ENCODE peak calls at places on chromosomes 16 and 17, in seven cellular contexts. T is HCT116; A is RPMI8226; U is HS-27A; E is activated T-cell treated with anti-CD3 and anti-CD28 coated beads for 1 hour; B is stimulated activated CD8-positive, alpha-beta memory T cell treated with anti-CD3 and anti-CD28 coated beads, Interleukin-4, amount 100 ng/mL, for 24 hours; H is thyroid gland. F is an unnamed sample.

GRCh38 chr17:50278526-50279180 is 4.4 kb downstream of the TMEM92 start:
- DNase-seq in B (no peak), E (no peak), H (no peak), A (no peak), T (no peak), U (no peak), F (no peak)

GRCh38 chr16:85485379-85485778 is 127.7 kb upstream of the GSE1 start:
- DNase-seq in U (no peak), E (no peak), A (no peak), B (no peak), H (no peak), T (no peak), F (no peak)

GRCh38 chr17:29718446-29719039 is 95.8 kb upstream of the CORO6 start:
- DNase-seq in B (no peak), A (no peak), T (no peak), U (no peak), H (no peak), E (no peak), F (no peak)

GRCh38 chr17:78257810-78258322 is 26.4 kb downstream of the TMEM235 start:
- DNase-seq in U (no peak), T (no peak), H (no peak), E (no peak), B (no peak), A (peak), F (no peak)

GRCh38 chr16:48556913-48557351 is 53.0 kb downstream of the N4BP1 start:
- DNase-seq in U (no peak), B (no peak), A (no peak), E (no peak), T (peak), H (no peak), F (no peak)

GRCh38 chr17:37797206-37797605 is 52.3 kb upstream of the HNF1B start:
- DNase-seq in B (no peak), T (no peak), U (no peak), E (no peak), H (no peak), A (no peak), F (no peak)

GRCh38 chr16:72819345-72819744 is 228.6 kb downstream of the ZFHX3 start:
- DNase-seq in H (no peak), E (no peak), U (no peak), T (no peak), A (no peak), B (no peak), F (no peak)

GRCh38 chr16:85444879-85445778 is 168.0 kb upstream of the GSE1 start:
- DNase-seq in B (no peak), E (no peak), A (peak), U (no peak), T (no peak), H (peak), F (no peak)

GRCh38 chr16:10941127-10941933 is 938 bp downstream of the DEXI start:
- DNase-seq in A (peak), T (no peak), E (no peak), H (no peak), B (no peak), U (no peak), F (no peak)

GRCh38 chr16:89598199-89598598 is 15.2 kb upstream of the DPEP1 start:
- DNase-seq in A (no peak), E (no peak), H (no peak), B (no peak), T (no peak), U (no peak), F (no peak)

GRCh38 chr16:53949716-53950410 is 245.9 kb downstream of the FTO start:
- DNase-seq in E (no peak), H (no peak), B (no peak), U (no peak), A (no peak), T (no peak), F (no peak)

GRCh38 chr17:69348441-69348840 is 21.5 kb upstream of the ABCA5 start:
- DNase-seq in E (no peak), U (no peak), T (no peak), H (no peak), B (no peak), A (no peak), F (no peak)

GRCh38 chr17:39818282-39819000 is 45.7 kb downstream of the IKZF3 start:
- DNase-seq in E (no peak), H (no peak), B (no peak), U (no peak), T (no peak), A (peak), F (no peak)

GRCh38 chr17:76268991-76269981 is 4.1 kb downstream of the UBALD2 start:
- DNase-seq in U (no peak), H (no peak), B (no peak), A (no peak), T (no peak), E (no peak), F (no peak)

GRCh38 chr17:49230636-49231562 is at the start of gene PHOSPHO1:
- DNase-seq in B (peak), H (peak), A (peak), U (peak), T (peak), E (peak), F (peak)

GRCh38 chr16:4288148-4288921 is 15.5 kb upstream of the TFAP4 start:
- DNase-seq in B (peak), U (no peak), A (peak), H (peak), E (peak), T (no peak), F (peak)

GRCh38 chr17:3804503-3804931 is 3.5 kb upstream of the ITGAE start:
- DNase-seq in U (no peak), A (no peak), B (no peak), E (no peak), H (peak), T (no peak), F (no peak)

GRCh38 chr17:31060814-31061550 is 33.8 kb upstream of the NF1 start:
- DNase-seq in H (no peak), T (no peak), U (no peak), E (no peak), A (peak), B (no peak), F (no peak)

GRCh38 chr17:63545302-63545928 is 4.9 kb upstream of the DCAF7 start:
- DNase-seq in A (no peak), E (no peak), H (no peak), B (no peak), T (no peak), U (no peak), F (no peak)

GRCh38 chr16:66842765-66843164 is 1.4 kb upstream of the CA7 start:
- DNase-seq in U (no peak), B (no peak), T (no peak), A (no peak), H (peak), E (no peak), F (no peak)

GRCh38 chr17:83156408-83156807 is 77.0 kb downstream of the METRNL start:
- DNase-seq in H (no peak), B (no peak), E (no peak), U (no peak), T (no peak), A (no peak), F (no peak)

GRCh38 chr17:7839890-7840260 is 5.9 kb downstream of the KDM6B start:
- DNase-seq in B (no peak), T (no peak), E (no peak), U (no peak), H (no peak), A (no peak), F (no peak)

GRCh38 chr17:81233316-81233715 is 5.5 kb downstream of the TEPSIN start:
- DNase-seq in U (no peak), A (no peak), T (no peak), E (no peak), H (no peak), B (no peak), F (no peak)

GRCh38 chr17:60901806-60902205 is 224.2 kb downstream of the BCAS3 start:
- DNase-seq in H (no peak), E (no peak), A (no peak), B (no peak), U (peak), T (no peak), F (peak)

GRCh38 chr16:56425439-56425832 is at the start of gene AMFR:
- DNase-seq in U (no peak), E (peak), T (peak), A (peak), H (peak), B (peak), F (peak)